ENCODE peak calls at places on chromosomes 6 and 20, in eight cellular contexts. Z is RPMI7951; O is stimulated activated naive CD8-positive, alpha-beta T cell treated with anti-CD3 and anti-CD28 coated beads, Interleukin-15, amount 100 ng/mL, for 72 hours; D is Peyer's patch; W is left cardiac atrium; H is brain microvascular endothelial cell; B is OCI-LY7; F is activated T-helper 1 cell treated with Interleukin-2 at 50 U/mL for 16 hours. P is an unnamed sample.

GRCh38 chr6:163943647-163944395 is 529.3 kb downstream of the QKI start:
- DNase-seq in H (peak; percentile 14), O (no peak), Z (no peak), W (no peak), F (no peak), D (no peak), B (no peak), P (peak; percentile 72)

GRCh38 chr20:44642203-44643153 is 9.0 kb downstream of the ADA start:
- DNase-seq in W (peak; percentile 78), Z (peak; percentile 95), F (no peak), B (peak; percentile 65), O (peak; percentile 26), D (peak; percentile 85), H (peak; percentile 86), P (peak; percentile 66)

GRCh38 chr6:96811136-96811535 is 26.1 kb downstream of the GPR63 start:
- DNase-seq in Z (no peak), B (no peak), D (no peak), W (no peak), O (no peak), H (peak; percentile 24), F (no peak), P (no peak)

GRCh38 chr20:8183526-8183925 is 51.5 kb downstream of the PLCB1 start:
- DNase-seq in B (no peak), Z (no peak), H (peak; percentile 18), D (no peak), O (no peak), F (no peak), W (no peak), P (no peak)

GRCh38 chr6:16301511-16301910 is 63.1 kb downstream of the GMPR start:
- DNase-seq in B (no peak), F (no peak), Z (no peak), W (no peak), O (no peak), H (no peak), D (no peak), P (no peak)

GRCh38 chr20:34262488-34263288 is 21.5 kb downstream of the ASIP start:
- DNase-seq in O (no peak), D (no peak), H (peak; percentile 34), B (no peak), Z (peak; percentile 53), W (peak; percentile 50), F (no peak), P (no peak)

GRCh38 chr6:149887343-149887742 is 10.6 kb downstream of the RAET1E start:
- DNase-seq in O (no peak), H (peak; percentile 20), B (no peak), W (no peak), D (no peak), F (no peak), Z (peak; percentile 27), P (no peak)

GRCh38 chr20:38730989-38731737 is 6.9 kb downstream of the SLC32A1 start:
- DNase-seq in Z (peak; percentile 65), H (peak; percentile 22), O (peak; percentile 77), B (peak; percentile 81), W (peak; percentile 63), D (peak; percentile 84), F (peak; percentile 52), P (peak; percentile 44)

GRCh38 chr6:57173056-57173885 is 1.1 kb downstream of the BAG2 start:
- DNase-seq in W (no peak), B (peak; percentile 62), Z (peak; percentile 37), H (no peak), D (peak; percentile 59), F (no peak), O (peak; percentile 36), P (peak; percentile 33)

GRCh38 chr6:16639689-16640480 is 121.4 kb downstream of the ATXN1 start:
- DNase-seq in D (no peak), F (no peak), O (no peak), W (no peak), H (peak; percentile 78), Z (peak; percentile 90), B (no peak), P (no peak)

GRCh38 chr6:47376930-47377329 is 67.2 kb upstream of the TNFRSF21 start:
- DNase-seq in O (no peak), F (no peak), Z (no peak), B (no peak), H (no peak), W (no peak), D (no peak), P (no peak)

GRCh38 chr6:63799813-63800212 is 164.2 kb downstream of the PHF3 start:
- DNase-seq in H (no peak), B (no peak), O (no peak), F (no peak), D (no peak), W (no peak), Z (no peak), P (no peak)

GRCh38 chr6:147586044-147586443 is 77.6 kb downstream of the SAMD5 start:
- DNase-seq in F (no peak), W (peak; percentile 24), H (no peak), D (no peak), Z (no peak), B (no peak), O (no peak), P (no peak)

GRCh38 chr20:25000268-25000801 is 7.8 kb upstream of the APMAP start:
- DNase-seq in B (no peak), H (peak; percentile 4), Z (peak; percentile 81), D (peak; percentile 67), O (peak; percentile 17), F (no peak), W (peak; percentile 73), P (peak; percentile 66)

GRCh38 chr20:58839474-58839874 is 11.2 kb downstream of the GNAS-AS1 start:
- DNase-seq in O (peak; percentile 60), D (no peak), F (peak; percentile 18), H (no peak), Z (peak; percentile 57), B (peak; percentile 37), W (peak; percentile 53), P (no peak)

GRCh38 chr6:7813704-7814103 is 87.8 kb downstream of the BMP6 start:
- DNase-seq in D (no peak), Z (no peak), H (no peak), W (no peak), O (no peak), F (no peak), B (no peak), P (no peak)

GRCh38 chr6:35468980-35469710 is 944 bp downstream of the RPL10A start:
- DNase-seq in Z (no peak), W (no peak), O (no peak), F (no peak), H (no peak), B (peak; percentile 28), D (no peak), P (no peak)

GRCh38 chr6:163716690-163717089 is 302.2 kb downstream of the QKI start:
- DNase-seq in D (peak; percentile 67), Z (no peak), B (peak; percentile 71), H (no peak), F (no peak), O (no peak), W (no peak), P (no peak)

P was measured in heart left ventricle.